ENCODE peak calls at places on chromosomes 13 and 19, in seven cellular contexts. G, H, K, B, W, I and S are unnamed samples.

GRCh38 chr19:10871711-10872550 is 578 bp downstream of the CARM1 start:
- DNase-seq in K (peak), H (no peak), I (peak), W (peak), G (peak), B (no peak), S (no peak)

GRCh38 chr13:45781553-45782326 is 69.8 kb downstream of the SIAH3 start:
- DNase-seq in G (peak), K (no peak), W (no peak), I (no peak), H (no peak), B (no peak), S (peak)

GRCh38 chr13:26557393-26558073 is at the start of gene WASF3:
- DNase-seq in K (peak), I (no peak), H (peak), G (peak), W (peak), B (peak), S (peak)

GRCh38 chr19:45800009-45800553 is 7.4 kb upstream of the DMWD start:
- DNase-seq in B (no peak), K (no peak), H (no peak), G (no peak), W (no peak), I (no peak), S (no peak)

GRCh38 chr13:76903544-76904162 is 17.4 kb upstream of the KCTD12 start:
- DNase-seq in I (peak), G (peak), W (peak), H (peak), B (no peak), K (peak), S (no peak)

GRCh38 chr13:27834095-27834494 is 41.8 kb downstream of the GSX1 start:
- DNase-seq in H (no peak), W (no peak), I (no peak), B (no peak), G (no peak), K (no peak), S (no peak)

GRCh38 chr19:55487884-55488687 is at the start of gene SSC5D:
- DNase-seq in G (no peak), H (no peak), B (no peak), K (no peak), I (no peak), W (no peak), S (no peak)

GRCh38 chr19:33500991-33501390 is 20.6 kb downstream of the PEPD start:
- DNase-seq in K (no peak), B (no peak), W (no peak), I (no peak), H (no peak), G (no peak), S (no peak)

GRCh38 chr13:42745655-42746054 is 35.7 kb upstream of the FAM216B start:
- DNase-seq in B (no peak), I (no peak), W (no peak), G (no peak), H (no peak), K (no peak), S (no peak)

GRCh38 chr13:41004875-41005693 is 14.0 kb downstream of the ELF1 start:
- DNase-seq in B (no peak), G (peak), K (no peak), I (no peak), H (no peak), W (no peak), S (no peak)

GRCh38 chr13:46126552-46127171 is 21.8 kb upstream of the CPB2 start:
- DNase-seq in I (peak), H (peak), G (peak), K (peak), W (peak), B (peak), S (peak)

GRCh38 chr19:14459703-14460102 is 15.5 kb downstream of the PTGER1 start:
- DNase-seq in W (peak), B (no peak), I (no peak), H (no peak), G (no peak), K (peak), S (no peak)

GRCh38 chr13:48890386-48890785 is 85.3 kb upstream of the FNDC3A start:
- DNase-seq in G (no peak), I (no peak), K (no peak), H (no peak), W (no peak), B (no peak), S (no peak)

GRCh38 chr13:45603338-45603737 is 12.2 kb downstream of the ERICH6B start:
- DNase-seq in B (no peak), K (no peak), I (no peak), W (no peak), H (no peak), G (no peak), S (no peak)

GRCh38 chr13:111219306-111219705 is 101.1 kb upstream of the TEX29 start:
- DNase-seq in W (no peak), B (no peak), K (no peak), I (no peak), H (no peak), G (no peak), S (no peak)

GRCh38 chr13:95560387-95560786 is 7.9 kb downstream of the CLDN10 start:
- DNase-seq in H (no peak), B (no peak), K (no peak), I (no peak), W (no peak), G (no peak), S (no peak)

GRCh38 chr13:44969858-44970484 is 19.3 kb downstream of the NUFIP1 start:
- DNase-seq in W (no peak), B (no peak), G (peak), K (no peak), I (peak), H (peak), S (no peak)

GRCh38 chr19:51916167-51916566 is 11.1 kb upstream of the ZNF613 start:
- DNase-seq in G (no peak), W (no peak), B (no peak), H (no peak), I (no peak), K (no peak), S (no peak)

GRCh38 chr19:18418725-18419194 is 438 bp upstream of the SSBP4 start:
- DNase-seq in H (no peak), I (no peak), B (peak), K (peak), G (no peak), W (peak), S (peak)

GRCh38 chr13:43916828-43917227 is 37.1 kb downstream of the LACC1 start:
- DNase-seq in I (no peak), B (no peak), H (no peak), G (no peak), K (no peak), W (no peak), S (no peak)

GRCh38 chr19:48854103-48854502 is 14.3 kb downstream of the PLEKHA4 start:
- DNase-seq in K (no peak), W (no peak), I (no peak), G (no peak), H (no peak), B (no peak), S (no peak)

GRCh38 chr13:27200413-27201066 is 28.9 kb upstream of the USP12 start:
- DNase-seq in G (no peak), H (no peak), W (no peak), B (no peak), I (no peak), K (no peak), S (no peak)

GRCh38 chr13:94996445-94996844 is 284.1 kb upstream of the SOX21 start:
- DNase-seq in B (no peak), W (no peak), H (peak), K (no peak), I (no peak), G (no peak), S (no peak)

GRCh38 chr13:80955487-80955886 is 614.6 kb upstream of the SPRY2 start:
- DNase-seq in I (no peak), H (no peak), G (peak), K (no peak), B (no peak), W (no peak), S (no peak)

GRCh38 chr13:71789952-71790351 is 77.1 kb downstream of the DACH1 start:
- DNase-seq in H (no peak), B (no peak), I (no peak), W (no peak), K (no peak), G (peak), S (no peak)

GRCh38 chr19:13014101-13014920 is 19.0 kb downstream of the NFIX start:
- DNase-seq in K (no peak), I (no peak), G (no peak), W (no peak), B (peak), H (peak), S (no peak)

GRCh38 chr19:45294291-45295029 is 28.2 kb downstream of the CKM start:
- DNase-seq in G (no peak), H (no peak), W (no peak), B (peak), I (no peak), K (no peak), S (no peak)